ENCODE peak calls at places on chromosomes 16 and 17, in seven cellular contexts. V is Caco-2, C is cardiac fibroblast, E is psoas muscle, L is choroid plexus epithelial cell, Y is cardiac muscle cell, B is PC-3. W is an unnamed sample.

GRCh38 chr16:78127130-78127529 is 27.7 kb downstream of the WWOX start:
- DNase-seq in Y (no peak), B (no peak), L (peak), V (no peak), C (peak), E (no peak), W (no peak)

GRCh38 chr16:85033153-85033552 is 5.6 kb downstream of the KIAA0513 start:
- DNase-seq in V (no peak), B (no peak), C (no peak), Y (no peak), E (no peak), L (no peak), W (no peak)

GRCh38 chr17:80195671-80196529 is 24.2 kb downstream of the SGSH start:
- DNase-seq in L (peak), E (peak), Y (peak), C (peak), V (no peak), B (peak), W (no peak)

GRCh38 chr17:77821114-77821513 is 137.4 kb upstream of the TNRC6C start:
- DNase-seq in C (no peak), V (no peak), Y (peak), B (no peak), E (no peak), L (no peak), W (no peak)

GRCh38 chr17:61007980-61008379 is 330.3 kb downstream of the BCAS3 start:
- DNase-seq in C (peak), Y (peak), V (no peak), B (no peak), E (no peak), L (peak), W (no peak)

GRCh38 chr17:22268214-22268911 is 576.0 kb downstream of the KCNJ18 start:
- DNase-seq in L (no peak), C (no peak), V (no peak), E (no peak), Y (no peak), B (no peak), W (no peak)

GRCh38 chr16:21526923-21527807 is 72.2 kb upstream of the METTL9 start:
- DNase-seq in E (no peak), Y (no peak), L (no peak), B (no peak), V (no peak), C (no peak), W (no peak)

GRCh38 chr16:77882359-77882758 is 94.0 kb downstream of the VAT1L start:
- DNase-seq in V (no peak), Y (no peak), B (no peak), E (no peak), L (peak), C (no peak), W (no peak)

GRCh38 chr17:44310612-44311376 is 2.4 kb downstream of the RUNDC3A start:
- DNase-seq in E (no peak), B (no peak), V (no peak), C (no peak), L (no peak), Y (no peak), W (no peak)

GRCh38 chr17:5832886-5833285 is 237.3 kb upstream of the WSCD1 start:
- DNase-seq in C (peak), Y (no peak), L (peak), B (peak), E (no peak), V (no peak), W (no peak)

GRCh38 chr16:25027781-25028180 is 12.6 kb upstream of the ARHGAP17 start:
- DNase-seq in V (no peak), L (no peak), Y (no peak), C (no peak), B (no peak), E (no peak), W (no peak)

GRCh38 chr16:70713342-70713741 is 27.5 kb upstream of the MTSS2 start:
- DNase-seq in C (peak), Y (no peak), L (no peak), V (no peak), E (no peak), B (no peak), W (no peak)

GRCh38 chr16:2976673-2977072 is 3.6 kb downstream of the PKMYT1 start:
- DNase-seq in L (no peak), C (no peak), Y (no peak), V (no peak), E (no peak), B (no peak), W (no peak)

GRCh38 chr17:5695480-5695879 is 111.2 kb upstream of the NLRP1 start:
- DNase-seq in Y (no peak), E (no peak), L (no peak), V (no peak), B (no peak), C (no peak), W (no peak)

GRCh38 chr17:62008294-62008693 is 56.8 kb downstream of the MED13 start:
- DNase-seq in L (no peak), E (no peak), C (no peak), V (no peak), B (no peak), Y (no peak), W (no peak)

GRCh38 chr17:72618018-72618509 is 474.4 kb downstream of the SLC39A11 start:
- DNase-seq in L (no peak), C (no peak), E (no peak), Y (peak), B (peak), V (peak), W (no peak)

GRCh38 chr16:12403746-12404658 is 399.7 kb downstream of the CPPED1 start:
- DNase-seq in L (no peak), E (no peak), C (no peak), Y (no peak), B (no peak), V (no peak), W (no peak)

GRCh38 chr17:81933178-81933699 is 3.9 kb downstream of the PYCR1 start:
- DNase-seq in B (no peak), L (no peak), E (no peak), C (no peak), Y (no peak), V (no peak), W (no peak)

GRCh38 chr16:13553453-13553985 is 366.4 kb upstream of the ERCC4 start:
- DNase-seq in E (no peak), Y (no peak), C (no peak), L (no peak), B (no peak), V (no peak), W (no peak)

GRCh38 chr17:41697122-41697962 is 8.7 kb downstream of the EIF1 start:
- DNase-seq in L (peak), E (peak), C (peak), Y (no peak), B (no peak), V (no peak), W (no peak)

GRCh38 chr16:26644912-26645543 is 421.7 kb upstream of the C16orf82 start:
- DNase-seq in B (no peak), Y (no peak), C (no peak), L (no peak), V (no peak), E (no peak), W (no peak)

GRCh38 chr16:17509194-17509593 is 38.4 kb upstream of the XYLT1 start:
- DNase-seq in E (no peak), Y (no peak), L (no peak), V (peak), B (no peak), C (no peak), W (no peak)

GRCh38 chr17:56112086-56112485 is 41.2 kb upstream of the ANKFN1 start:
- DNase-seq in Y (no peak), V (no peak), B (no peak), L (no peak), E (no peak), C (peak), W (no peak)

GRCh38 chr16:78237346-78237745 is 137.9 kb downstream of the WWOX start:
- DNase-seq in E (no peak), C (no peak), V (no peak), Y (peak), B (no peak), L (no peak), W (no peak)

GRCh38 chr17:63491976-63492575 is 15.2 kb downstream of the ACE start:
- DNase-seq in Y (no peak), C (no peak), L (no peak), V (no peak), E (no peak), B (no peak), W (no peak)

GRCh38 chr17:46772013-46772878 is 46.2 kb downstream of the WNT3 start:
- DNase-seq in B (peak), E (peak), V (peak), Y (peak), C (peak), L (no peak), W (peak)

GRCh38 chr16:55703003-55704001 is 47.5 kb downstream of the SLC6A2 start:
- DNase-seq in V (no peak), Y (peak), E (no peak), C (peak), L (peak), B (peak), W (no peak)

GRCh38 chr17:61303334-61304096 is 96.1 kb upstream of the TBX2 start:
- DNase-seq in E (no peak), C (peak), L (peak), Y (no peak), B (no peak), V (no peak), W (no peak)

GRCh38 chr17:67557921-67558320 is 159.8 kb upstream of the NOL11 start:
- DNase-seq in V (no peak), E (no peak), B (no peak), Y (no peak), C (peak), L (peak), W (no peak)

GRCh38 chr16:77763994-77764393 is 24.4 kb upstream of the VAT1L start:
- DNase-seq in V (no peak), C (no peak), B (no peak), E (no peak), L (no peak), Y (no peak), W (no peak)

GRCh38 chr17:5618511-5618910 is 34.2 kb upstream of the NLRP1 start:
- DNase-seq in E (no peak), C (no peak), Y (no peak), V (no peak), L (no peak), B (peak), W (no peak)

GRCh38 chr16:24946155-24946554 is 69.0 kb downstream of the ARHGAP17 start:
- DNase-seq in V (no peak), E (no peak), C (no peak), Y (peak), L (no peak), B (no peak), W (no peak)

GRCh38 chr17:4880850-4881249 is 18.5 kb upstream of the C17orf107 start:
- DNase-seq in B (no peak), C (no peak), L (no peak), E (no peak), Y (no peak), V (no peak), W (no peak)

GRCh38 chr17:39753514-39754160 is 15.9 kb downstream of the GRB7 start:
- DNase-seq in V (no peak), B (peak), C (no peak), Y (no peak), L (no peak), E (no peak), W (peak)
- TF ChIP-seq CTCF in V (no peak), B (no peak), C (no peak), Y (no peak), L (no peak), E (no peak), W (peak)

DNA sequence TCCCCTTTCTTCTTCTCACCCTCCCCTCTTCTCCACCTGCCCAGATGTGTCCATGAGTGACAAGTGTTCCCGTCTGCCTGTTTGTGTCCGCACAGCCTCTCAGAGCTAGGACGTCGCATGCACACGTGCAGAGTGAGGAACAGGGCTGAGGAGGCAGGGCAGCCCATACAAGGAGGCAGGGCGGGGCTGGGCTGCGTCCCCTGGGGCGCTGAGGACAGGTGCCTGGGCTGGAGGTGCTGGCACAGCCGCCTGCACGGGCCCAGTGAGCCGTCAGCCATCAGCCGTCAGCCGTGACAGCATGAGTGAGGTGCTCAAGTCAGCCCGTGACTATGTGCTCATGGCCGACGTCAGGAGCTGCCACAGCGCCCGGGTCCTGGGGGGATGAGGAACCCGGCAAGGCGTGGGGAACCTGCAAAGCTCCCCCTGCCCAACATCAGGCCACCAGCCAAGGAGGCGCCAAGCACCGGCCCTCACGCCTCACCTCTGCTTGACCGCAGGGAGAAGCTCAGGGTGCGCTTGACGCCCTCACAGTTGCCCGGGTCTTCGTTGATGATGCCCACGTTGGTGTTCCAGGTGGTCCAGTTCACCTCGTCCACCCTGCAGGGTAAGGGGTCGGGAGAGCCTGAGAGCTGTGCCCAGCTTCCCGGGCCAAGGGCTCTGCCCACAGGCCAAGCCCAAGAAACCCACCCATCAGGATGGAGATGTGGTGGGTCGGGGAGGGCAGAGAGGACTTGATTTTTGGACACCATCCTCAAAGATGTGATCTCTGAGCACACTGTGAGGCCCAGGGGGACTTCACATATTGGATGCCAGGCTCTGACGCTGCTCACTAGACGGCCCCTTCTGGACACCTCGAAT is 13.7 kb upstream of the TRPV3 start:
- DNase-seq in L (no peak), Y (no peak), E (no peak), V (no peak), C (no peak), B (no peak), W (no peak)
- TF ChIP-seq CTCF in L (no peak), Y (no peak), E (no peak), V (no peak), C (no peak), B (no peak), W (no peak)

GRCh38 chr17:28725660-28726395 is at the start of gene TLCD1:
- DNase-seq in C (peak), L (peak), E (peak), B (peak), Y (peak), V (peak), W (peak)

GRCh38 chr17:28726912-28727726 is 1.1 kb upstream of the TLCD1 start:
- DNase-seq in Y (peak), V (peak), L (peak), E (peak), B (peak), C (peak), W (no peak)

GRCh38 chr17:28724500-28725165 is 1.4 kb downstream of the TLCD1 start:
- DNase-seq in E (no peak), B (no peak), L (no peak), V (no peak), Y (no peak), C (no peak), W (no peak)

GRCh38 chr17:28726396-28726911 is 421 bp upstream of the TLCD1 start:
- DNase-seq in C (peak), E (no peak), B (peak), Y (peak), V (peak), L (peak), W (no peak)

GRCh38 chr17:28725166-28725659 is 820 bp downstream of the TLCD1 start:
- DNase-seq in V (peak), B (peak), Y (no peak), E (no peak), L (peak), C (peak), W (no peak)
- TF ChIP-seq CTCF in V (peak), B (no peak), Y (no peak), E (no peak), L (peak), C (no peak), W (no peak)

GRCh38 chr17:16926061-16926511 is 45.8 kb downstream of the TNFRSF13B start:
- DNase-seq in L (no peak), E (no peak), Y (no peak), V (peak), C (no peak), B (no peak), W (no peak)
- TF ChIP-seq CTCF in L (no peak), E (no peak), Y (no peak), V (no peak), C (no peak), B (no peak), W (no peak)

GRCh38 chr16:22632621-22633020 is 121.9 kb downstream of the NPIPB5 start:
- DNase-seq in V (no peak), Y (no peak), C (no peak), L (no peak), B (no peak), E (no peak), W (no peak)

GRCh38 chr16:22630242-22630641 is 119.6 kb downstream of the NPIPB5 start:
- DNase-seq in L (no peak), Y (no peak), V (no peak), C (no peak), B (no peak), E (no peak), W (no peak)

GRCh38 chr16:22628994-22629393 is 118.3 kb downstream of the NPIPB5 start:
- DNase-seq in E (no peak), V (no peak), Y (no peak), L (no peak), C (no peak), B (no peak), W (no peak)

GRCh38 chr16:22633280-22633679 is 122.6 kb downstream of the NPIPB5 start:
- DNase-seq in L (no peak), C (no peak), V (no peak), B (no peak), Y (no peak), E (no peak), W (no peak)

GRCh38 chr16:22631264-22631663 is 120.6 kb downstream of the NPIPB5 start:
- DNase-seq in B (no peak), L (no peak), E (no peak), Y (no peak), V (no peak), C (no peak), W (no peak)
- TF ChIP-seq CTCF in B (no peak), L (no peak), E (no peak), Y (no peak), V (no peak), C (no peak), W (no peak)

GRCh38 chr17:76459674-76460073 is 6.7 kb upstream of the UBE2O start:
- DNase-seq in Y (no peak), V (no peak), B (no peak), L (no peak), E (no peak), C (no peak), W (no peak)

GRCh38 chr17:76453431-76453743 is 435 bp upstream of the UBE2O start:
- DNase-seq in L (no peak), E (no peak), B (no peak), Y (no peak), V (no peak), C (no peak), W (no peak)

GRCh38 chr17:76462556-76463290 is 4.7 kb upstream of the AANAT start:
- DNase-seq in C (no peak), Y (no peak), E (no peak), L (no peak), B (no peak), V (no peak), W (no peak)

GRCh38 chr17:76461765-76462555 is 5.4 kb upstream of the AANAT start:
- DNase-seq in E (no peak), L (no peak), B (no peak), V (no peak), Y (no peak), C (no peak), W (no peak)

DNA sequence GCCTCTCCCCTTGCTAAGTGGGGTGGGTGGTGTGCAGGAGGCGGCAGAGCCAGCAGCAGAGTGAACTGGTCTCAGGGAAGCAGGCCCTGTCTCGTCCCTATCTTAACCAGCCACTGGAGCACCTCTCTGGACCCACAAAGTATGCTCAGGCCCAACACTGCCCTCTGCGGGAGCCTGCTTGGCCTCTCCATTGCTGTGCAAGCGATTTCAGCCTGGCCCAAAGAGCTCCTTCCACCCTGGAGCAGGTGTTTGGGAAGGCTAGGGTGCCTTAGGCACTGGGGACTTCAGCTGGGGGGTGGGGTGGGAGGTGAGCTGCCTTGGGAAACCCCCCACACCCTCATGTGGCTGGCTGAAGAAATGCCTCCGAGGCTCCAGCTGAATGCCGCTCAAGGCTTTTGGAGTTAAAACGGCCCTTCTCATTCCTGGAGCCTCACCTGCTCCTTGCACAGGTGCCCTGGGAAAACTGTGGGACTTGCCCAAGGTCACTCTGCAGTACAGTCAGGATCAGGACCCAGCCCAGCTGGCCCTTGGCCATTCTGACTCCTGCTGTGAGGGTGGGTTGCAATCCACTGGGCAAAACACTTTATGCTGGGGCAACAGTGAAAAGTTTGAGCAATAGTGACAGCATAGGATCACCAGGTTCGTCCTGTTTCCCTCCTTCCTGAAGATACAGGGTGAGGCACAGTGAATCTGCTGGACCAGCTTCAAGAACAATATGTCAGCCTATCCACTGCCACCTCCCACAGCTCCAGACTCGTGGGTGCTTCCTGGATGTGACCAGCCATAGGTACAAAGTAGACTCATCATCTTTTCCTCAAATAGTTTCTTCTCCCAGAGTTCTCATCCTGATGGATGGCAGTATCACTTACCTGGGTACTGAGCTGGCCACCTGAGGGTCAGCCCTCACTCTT is 5.9 kb upstream of the UBE2O start:
- DNase-seq in E (no peak), V (peak), C (peak), B (peak), Y (peak), L (peak), W (no peak)
- TF ChIP-seq CTCF in E (peak), V (peak), C (peak), B (peak), Y (peak), L (peak), W (peak)

DNA sequence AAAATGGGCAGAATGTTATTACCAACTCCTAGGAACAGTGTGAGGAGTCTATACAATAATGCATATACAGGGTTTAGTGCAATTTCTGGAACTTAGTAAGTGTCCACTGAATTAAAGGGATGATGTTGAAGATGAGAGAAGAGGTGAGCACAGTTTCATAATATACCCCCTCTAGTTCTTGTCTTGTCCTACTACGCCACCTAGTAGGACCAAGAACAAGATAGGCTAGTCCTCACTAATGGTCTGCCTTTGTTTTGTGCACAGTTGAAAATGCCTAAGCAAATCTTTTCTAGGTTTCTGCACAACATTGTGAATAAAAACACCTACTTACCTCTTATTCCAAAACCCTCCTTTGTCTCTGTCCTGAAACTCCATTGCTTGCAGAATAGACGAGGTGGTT is 670.2 kb downstream of the CDH8 start:
- DNase-seq in L (no peak), C (no peak), V (no peak), Y (no peak), B (no peak), E (no peak), W (no peak)
- TF ChIP-seq CTCF in L (no peak), C (no peak), V (no peak), Y (no peak), B (no peak), E (no peak), W (peak)

GRCh38 chr17:53466733-53467132 is 356.0 kb upstream of the KIF2B start:
- DNase-seq in B (no peak), L (no peak), Y (no peak), V (no peak), E (no peak), C (no peak), W (no peak)

GRCh38 chr17:53472586-53472985 is 350.1 kb upstream of the KIF2B start:
- DNase-seq in B (peak), C (peak), E (no peak), Y (no peak), V (no peak), L (no peak), W (no peak)

GRCh38 chr17:53470626-53471025 is 352.1 kb upstream of the KIF2B start:
- DNase-seq in E (no peak), B (no peak), C (no peak), V (no peak), Y (no peak), L (no peak), W (no peak)
- TF ChIP-seq CTCF in E (no peak), B (no peak), C (no peak), V (no peak), Y (no peak), L (no peak), W (no peak)

W was measured in D721Med.